ENCODE peak calls at places on chromosomes 5 and 9, in six cellular contexts. E is NCI-H1105; D is HTR-8/SVneo; X is NCI-H460; W is activated naive CD8-positive, alpha-beta T cell treated with anti-CD3 and anti-CD28 coated beads for 36 hours; L is activated T-cell treated with anti-CD3 and anti-CD28 coated beads, Interleukin-2, amount 50 U/mL, for 1 hour. J is an unnamed sample.

GRCh38 chr5:114361724-114362196 is at the start of gene KCNN2:
- DNase-seq in L (no peak), E (peak), D (peak), W (peak), X (peak), J (peak)

GRCh38 chr9:80699551-80699998 is 989.8 kb downstream of the TLE1 start:
- DNase-seq in L (no peak), W (no peak), X (no peak), E (peak), D (no peak), J (peak)

GRCh38 chr5:37735649-37736347 is 104.0 kb downstream of the GDNF start:
- DNase-seq in D (no peak), W (no peak), X (no peak), L (no peak), E (no peak), J (no peak)

GRCh38 chr9:136328011-136328621 is 777 bp downstream of the GPSM1 start:
- DNase-seq in X (no peak), E (peak), D (no peak), L (peak), W (no peak), J (no peak)

GRCh38 chr5:160129841-160130240 is 10.6 kb upstream of the PWWP2A start:
- DNase-seq in E (no peak), D (no peak), X (no peak), L (no peak), W (no peak), J (no peak)

GRCh38 chr5:116853992-116854391 is 279.4 kb upstream of the SEMA6A start:
- DNase-seq in E (no peak), L (no peak), W (no peak), D (no peak), X (no peak), J (no peak)

GRCh38 chr9:104774831-104775573 is 11.1 kb downstream of the NIPSNAP3B start:
- DNase-seq in E (no peak), L (no peak), W (no peak), D (no peak), X (no peak), J (no peak)

GRCh38 chr5:102531506-102531905 is 32.7 kb upstream of the SLCO6A1 start:
- DNase-seq in D (no peak), X (no peak), E (no peak), L (no peak), W (no peak), J (no peak)

GRCh38 chr9:131738293-131738692 is 1.6 kb downstream of the RAPGEF1 start:
- DNase-seq in D (no peak), W (no peak), E (no peak), X (no peak), L (no peak), J (no peak)

GRCh38 chr9:18263367-18263766 is 210.6 kb upstream of the ADAMTSL1 start:
- DNase-seq in X (no peak), W (no peak), E (no peak), D (no peak), L (no peak), J (no peak)

GRCh38 chr5:179817071-179817840 is 3.4 kb upstream of the SQSTM1 start:
- DNase-seq in X (no peak), E (no peak), L (no peak), D (no peak), W (no peak), J (no peak)

GRCh38 chr5:95284512-95285405 is at the start of gene MCTP1:
- DNase-seq in E (peak), L (no peak), X (peak), D (peak), W (peak), J (peak)

GRCh38 chr9:130701059-130702022 is 7.8 kb downstream of the EXOSC2 start:
- DNase-seq in D (peak), W (peak), E (peak), X (peak), L (peak), J (peak)

GRCh38 chr9:5617749-5618148 is 11.2 kb upstream of the RIC1 start:
- DNase-seq in D (no peak), E (no peak), W (no peak), L (no peak), X (no peak), J (no peak)

GRCh38 chr9:12908910-12909309 is 134.1 kb downstream of the LURAP1L start:
- DNase-seq in W (no peak), D (no peak), L (no peak), X (no peak), E (no peak), J (peak)

J was measured in NCI-H510A.